ENCODE peak calls at places on chromosomes 7 and 10, in six cellular contexts. L is endothelial cell of umbilical vein, W is AG04450, Z is cardiac muscle cell, R is LNCaP clone FGC, J is coronary artery. O is an unnamed sample.

GRCh38 chr10:49106451-49106850 is 8.9 kb downstream of the VSTM4 start:
- DNase-seq in L (no peak), W (no peak), Z (no peak), R (peak), J (no peak), O (no peak)

GRCh38 chr10:22620140-22620857 is 94.1 kb downstream of the PIP4K2A start:
- DNase-seq in L (peak), W (peak), Z (no peak), R (no peak), J (peak), O (peak)

GRCh38 chr10:78436706-78437406 is 403.2 kb downstream of the RPS24 start:
- DNase-seq in L (peak), W (no peak), Z (no peak), R (no peak), J (peak), O (no peak)

GRCh38 chr7:5429857-5430611 is 6.4 kb upstream of the TNRC18 start:
- DNase-seq in L (no peak), W (no peak), Z (peak), R (no peak), J (no peak), O (peak)

GRCh38 chr10:75597691-75598455 is 166.4 kb downstream of the LRMDA start:
- DNase-seq in L (no peak), W (no peak), Z (no peak), R (no peak), J (no peak), O (no peak)

GRCh38 chr7:114081606-114082425 is 163.0 kb upstream of the PPP1R3A start:
- DNase-seq in L (peak), W (peak), Z (peak), R (no peak), J (no peak), O (no peak)

GRCh38 chr7:73557397-73558257 is at the start of gene BCL7B:
- DNase-seq in L (peak), W (no peak), Z (peak), R (peak), J (peak), O (no peak)

GRCh38 chr10:97715259-97715874 is 1.8 kb downstream of the MARVELD1 start:
- DNase-seq in L (no peak), W (no peak), Z (no peak), R (no peak), J (no peak), O (no peak)

GRCh38 chr10:16491933-16492332 is 29.7 kb downstream of the C1QL3 start:
- DNase-seq in L (no peak), W (no peak), Z (no peak), R (no peak), J (no peak), O (no peak)

GRCh38 chr10:53843691-53844362 is 957.2 kb downstream of the PCDH15 start:
- DNase-seq in L (peak), W (no peak), Z (peak), R (peak), J (no peak), O (peak)

GRCh38 chr10:53841746-53842145 is 959.3 kb downstream of the PCDH15 start:
- DNase-seq in L (no peak), W (no peak), Z (no peak), R (no peak), J (no peak), O (no peak)

DNA sequence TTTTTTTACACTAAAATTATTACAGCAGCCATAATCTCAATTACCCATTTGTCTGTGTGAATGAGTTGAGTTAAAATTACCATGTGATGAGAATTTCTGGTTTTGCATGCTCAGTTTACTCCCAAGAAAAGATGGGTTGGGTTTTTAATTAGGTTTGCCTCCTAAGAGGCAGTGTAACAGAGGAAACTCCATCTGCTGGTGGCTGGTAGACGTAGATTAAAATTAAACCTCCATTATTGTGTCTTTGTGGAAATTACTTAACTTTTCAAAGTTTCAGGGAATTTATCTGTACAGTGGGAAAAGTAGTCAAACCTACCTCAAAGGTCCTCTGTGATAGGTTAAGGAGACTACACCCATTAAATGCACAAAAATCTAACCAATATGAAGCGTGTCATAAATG is 954.2 kb downstream of the PCDH15 start:
- DNase-seq in L (no peak), W (no peak), Z (no peak), R (no peak), J (no peak), O (no peak)
- TF ChIP-seq CTCF in L (no peak), W (peak), Z (no peak), R (peak), J (no peak), O (peak)

DNA sequence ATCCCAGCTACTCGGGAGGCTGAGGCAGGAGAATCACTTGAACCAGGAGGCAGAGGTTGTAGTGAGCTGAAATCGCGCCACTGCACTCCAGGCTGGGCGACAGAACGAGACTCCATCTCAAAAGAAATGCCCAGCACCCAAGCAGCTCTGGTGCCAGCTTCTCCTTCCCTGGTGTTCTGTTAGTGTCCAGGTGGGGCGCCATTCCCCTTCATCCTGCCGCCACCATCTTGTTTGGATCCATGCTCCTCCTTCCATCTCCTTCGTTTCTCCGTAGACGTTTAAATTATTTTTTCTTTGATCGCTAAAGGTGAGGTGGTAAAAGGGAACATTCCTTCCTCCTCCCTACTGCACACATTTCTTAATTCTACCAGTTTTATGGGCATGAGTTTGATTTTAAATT is 30.3 kb downstream of the PROSER2 start:
- DNase-seq in L (no peak), W (no peak), Z (no peak), R (no peak), J (no peak), O (no peak)
- TF ChIP-seq CTCF in L (no peak), W (peak), Z (no peak), R (no peak), J (no peak), O (peak)

DNA sequence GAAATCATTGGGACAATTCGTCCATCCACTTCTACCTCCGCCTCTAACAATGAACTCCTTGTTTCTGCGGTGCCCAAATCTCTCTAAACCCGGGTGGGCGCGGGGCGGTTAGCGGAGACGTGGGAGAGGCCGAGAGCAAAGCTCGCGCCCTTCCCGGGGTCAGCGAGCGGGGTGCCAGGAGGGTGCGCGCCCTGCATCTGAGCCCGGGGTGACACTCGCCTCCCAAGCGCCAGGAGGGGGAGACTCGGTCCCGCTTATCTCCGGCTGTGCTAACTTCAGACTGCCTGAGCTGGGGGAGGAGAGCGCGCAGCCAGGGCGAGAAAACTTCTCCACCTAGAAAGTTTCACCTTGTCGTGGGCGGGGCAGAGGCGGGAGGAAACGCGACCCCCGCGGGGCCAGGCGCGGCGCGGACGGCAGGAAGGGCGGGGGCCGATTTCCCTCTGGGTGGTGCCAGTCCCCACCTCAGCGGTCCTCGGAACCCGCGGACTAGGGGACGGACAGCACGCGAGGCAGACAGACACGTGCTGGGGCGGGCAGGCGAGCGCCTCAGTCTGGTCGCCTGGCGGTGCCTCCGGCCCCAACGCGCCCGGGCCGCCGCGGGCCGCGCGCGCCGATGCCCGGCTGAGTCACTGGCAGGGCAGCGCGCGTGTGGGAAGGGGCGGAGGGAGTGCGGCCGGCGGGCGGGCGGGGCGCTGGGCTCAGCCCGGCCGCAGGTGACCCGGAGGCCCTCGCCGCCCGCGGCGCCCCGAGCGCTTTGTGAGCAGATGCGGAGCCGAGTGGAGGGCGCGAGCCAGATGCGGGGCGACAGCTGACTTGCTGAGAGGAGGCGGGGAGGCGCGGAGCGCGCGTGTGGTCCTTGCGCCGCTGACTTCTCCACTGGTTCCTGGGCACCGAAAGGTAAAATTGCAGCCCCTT is at the start of gene MET:
- DNase-seq in L (peak), W (peak), Z (peak), R (no peak), J (peak), O (peak)
- TF ChIP-seq CTCF in L (peak), W (peak), Z (peak), R (peak), J (no peak), O (peak)

GRCh38 chr7:34281260-34281659 is 375.9 kb downstream of the BMPER start:
- DNase-seq in L (no peak), W (no peak), Z (no peak), R (peak), J (no peak), O (no peak)
- TF ChIP-seq CTCF in L (no peak), W (no peak), Z (no peak), R (peak), J (no peak), O (peak)

DNA sequence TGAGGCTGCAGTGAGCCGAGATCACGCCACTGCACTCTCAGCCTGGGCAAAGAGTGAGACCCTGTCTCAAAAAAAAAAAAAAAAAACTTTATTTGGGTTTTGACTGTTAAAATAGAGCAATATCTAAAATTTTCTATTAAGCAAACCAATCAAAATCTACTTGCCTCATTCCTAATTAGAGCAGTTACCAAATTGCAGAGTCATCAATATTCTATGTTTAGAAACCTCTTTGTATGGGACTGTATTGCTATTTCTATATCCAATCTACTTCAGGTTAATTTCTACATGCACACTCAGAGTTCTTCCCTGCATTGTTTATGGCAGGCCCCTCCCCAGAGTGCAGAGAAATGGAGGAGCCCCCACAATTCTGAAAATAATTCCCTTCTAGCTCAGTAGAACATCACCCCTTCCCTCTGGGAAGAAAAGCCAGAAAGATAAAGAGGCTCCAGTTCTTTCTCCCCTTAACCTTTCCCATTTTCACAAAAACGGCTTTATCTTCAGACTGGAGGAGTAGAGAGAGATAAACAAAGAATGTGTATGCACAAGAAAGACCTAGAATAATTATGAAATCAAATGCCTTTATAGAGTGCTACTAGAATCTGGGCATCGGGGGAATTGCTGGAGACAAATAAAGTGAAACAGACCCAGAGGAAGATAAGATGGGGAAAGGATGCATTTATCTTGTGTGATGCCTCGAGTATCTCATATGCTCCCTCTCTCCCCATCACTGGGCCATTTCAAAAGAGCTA is 17.9 kb downstream of the SCRN1 start:
- DNase-seq in L (no peak), W (no peak), Z (no peak), R (no peak), J (no peak), O (no peak)
- TF ChIP-seq CTCF in L (no peak), W (no peak), Z (no peak), R (no peak), J (no peak), O (no peak)

DNA sequence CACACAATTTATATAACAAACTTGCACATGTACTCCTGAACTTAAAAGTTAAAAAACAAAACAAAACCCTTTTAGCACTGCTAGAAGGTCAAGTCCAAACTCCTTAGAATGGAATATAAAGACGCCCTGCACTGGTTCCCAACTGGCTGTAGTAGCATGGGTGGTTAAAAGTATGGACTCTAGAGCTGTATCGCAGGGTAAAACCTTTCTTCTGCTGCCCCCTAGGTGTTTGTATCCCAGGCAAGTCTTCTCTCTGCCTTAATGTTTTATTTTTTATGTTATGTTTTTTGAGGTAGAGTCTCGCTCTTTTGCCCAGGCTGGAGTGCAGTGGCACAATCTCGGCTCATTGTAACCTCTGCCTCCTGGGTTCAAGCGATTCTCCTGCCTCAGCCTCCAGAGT is 35.2 kb downstream of the LSMEM1 start:
- DNase-seq in L (no peak), W (no peak), Z (no peak), R (no peak), J (no peak), O (no peak)
- TF ChIP-seq CTCF in L (no peak), W (no peak), Z (no peak), R (no peak), J (no peak), O (peak)

GRCh38 chr7:27633062-27633461 is 29.6 kb downstream of the HIBADH start:
- DNase-seq in L (no peak), W (no peak), Z (no peak), R (no peak), J (no peak), O (no peak)

GRCh38 chr7:27635728-27636127 is 27.0 kb downstream of the HIBADH start:
- DNase-seq in L (no peak), W (no peak), Z (no peak), R (no peak), J (no peak), O (no peak)

GRCh38 chr7:27634892-27635538 is 27.7 kb downstream of the HIBADH start:
- DNase-seq in L (no peak), W (no peak), Z (no peak), R (no peak), J (no peak), O (no peak)

GRCh38 chr7:27640914-27641570 is 21.6 kb downstream of the HIBADH start:
- DNase-seq in L (peak), W (no peak), Z (no peak), R (no peak), J (no peak), O (peak)

GRCh38 chr7:27636326-27637006 is 26.2 kb downstream of the HIBADH start:
- DNase-seq in L (no peak), W (no peak), Z (no peak), R (peak), J (no peak), O (no peak)
- TF ChIP-seq CTCF in L (no peak), W (no peak), Z (no peak), R (no peak), J (no peak), O (peak)